ENCODE peak calls at places on chromosomes 2 and 18, in six cellular contexts. G is transverse colon, J is brain microvascular endothelial cell, U is cardiac muscle cell, I is kidney epithelial cell, D is ovary. B is an unnamed sample.

GRCh38 chr2:424306-425172 is 136.6 kb upstream of the ALKAL2 start:
- DNase-seq in G (no peak), D (no peak), U (no peak), J (peak), I (peak), B (peak)

GRCh38 chr18:46939998-46940571 is 22.7 kb downstream of the KATNAL2 start:
- DNase-seq in G (no peak), I (no peak), D (no peak), J (no peak), U (peak), B (no peak)

GRCh38 chr2:204436267-204436666 is 109.0 kb upstream of the PARD3B start:
- DNase-seq in G (no peak), D (no peak), J (no peak), I (no peak), U (no peak), B (no peak)

GRCh38 chr2:27721335-27721734 is 50.2 kb upstream of the MRPL33 start:
- DNase-seq in I (no peak), J (no peak), D (no peak), U (no peak), G (no peak), B (no peak)

GRCh38 chr2:231241755-231242507 is 43.5 kb downstream of the ARMC9 start:
- DNase-seq in I (no peak), U (peak), D (peak), J (no peak), G (no peak), B (no peak)

GRCh38 chr2:176099159-176099736 is 347 bp upstream of the HOXD12 start:
- DNase-seq in J (no peak), I (no peak), U (no peak), G (no peak), D (no peak), B (no peak)

GRCh38 chr2:38527338-38528007 is 75.3 kb downstream of the HNRNPLL start:
- DNase-seq in U (no peak), J (no peak), G (no peak), D (no peak), I (no peak), B (no peak)

GRCh38 chr18:3806656-3807055 is 356.7 kb downstream of the TGIF1 start:
- DNase-seq in I (no peak), D (no peak), U (no peak), G (no peak), J (no peak), B (no peak)

GRCh38 chr2:206127656-206128055 is 31.6 kb downstream of the NDUFS1 start:
- DNase-seq in D (no peak), U (no peak), I (no peak), G (no peak), J (no peak), B (no peak)

DNA sequence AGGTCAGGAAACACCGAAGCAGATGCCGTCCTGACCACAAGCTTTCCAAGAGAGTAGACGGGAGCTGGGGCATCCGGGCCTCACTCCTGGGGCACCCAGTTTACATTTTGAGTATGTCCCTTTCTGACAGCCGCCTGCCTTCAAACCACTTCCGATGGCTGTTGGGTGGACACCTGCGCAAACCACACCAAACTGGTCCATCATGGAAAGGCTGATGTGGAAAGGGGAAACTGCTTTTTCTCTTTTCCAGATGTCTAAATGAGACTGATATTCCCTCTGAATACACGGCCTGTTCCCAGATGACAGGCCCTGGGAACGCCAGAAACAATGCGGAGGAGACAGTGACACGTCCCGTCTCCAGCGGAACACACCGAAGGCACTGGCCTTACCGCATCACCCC is 290.0 kb upstream of the SALL3 start:
- DNase-seq in J (no peak), G (no peak), U (no peak), I (no peak), D (no peak), B (no peak)
- TF ChIP-seq CTCF in J (no peak), G (no peak), U (no peak), I (no peak), D (no peak), B (no peak)

GRCh38 chr2:96413067-96413722 is 77.6 kb downstream of the NCAPH start:
- DNase-seq in U (peak), D (no peak), G (peak), J (no peak), I (no peak), B (no peak)
- H3K4me3 ChIP-seq in U (no peak), D (peak), G (no peak), J (peak), I (no peak), B (peak)

DNA sequence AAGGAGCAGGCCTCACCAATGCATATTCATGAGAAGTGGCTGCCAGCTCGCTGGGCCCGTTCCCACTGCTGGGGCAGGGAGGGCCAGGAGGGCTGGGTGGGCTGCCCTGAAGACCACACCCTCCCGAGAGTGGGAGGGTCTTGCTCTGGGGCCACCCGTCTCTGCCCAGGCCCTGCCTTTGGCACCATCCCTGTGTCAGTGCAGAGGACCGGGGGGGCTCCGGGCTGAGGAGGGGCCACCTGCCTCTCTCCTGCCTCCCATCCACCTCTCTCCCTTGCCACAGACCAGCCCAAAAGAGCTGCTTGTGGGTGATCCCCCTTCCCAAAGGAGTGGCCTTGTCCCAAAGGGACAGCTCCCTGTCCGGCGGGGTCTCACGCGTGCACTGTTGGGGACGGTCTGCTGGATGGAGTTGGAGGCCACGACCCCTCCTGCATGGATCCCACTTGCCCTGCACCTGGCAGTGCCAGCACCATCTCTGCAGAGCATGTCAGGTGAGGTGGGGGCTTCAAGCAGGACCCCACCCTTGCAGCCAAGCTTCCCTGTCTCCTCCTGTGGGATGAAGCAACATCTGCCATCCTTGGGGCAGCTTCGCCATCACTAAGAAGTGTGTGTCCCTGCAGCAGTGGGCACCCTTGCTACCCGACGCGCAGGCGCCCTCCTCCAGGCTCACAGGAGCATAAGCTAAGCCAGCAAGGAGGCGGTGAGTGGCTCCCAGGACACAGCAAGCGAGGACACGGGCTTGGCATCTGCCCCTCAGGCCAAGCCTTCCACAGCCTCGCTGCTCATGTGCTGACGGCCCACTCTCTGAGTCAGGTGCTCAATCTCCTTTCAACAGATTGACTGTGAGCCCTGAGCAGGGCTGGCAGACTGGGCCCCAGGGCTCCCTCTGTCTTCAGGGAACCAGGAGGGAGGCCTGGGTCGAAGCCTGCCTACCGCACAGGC is 138.6 kb upstream of the GPC1 start:
- DNase-seq in J (no peak), U (no peak), I (no peak), D (no peak), G (no peak), B (no peak)
- TF ChIP-seq CTCF in J (no peak), U (no peak), I (no peak), D (no peak), G (no peak), B (no peak)

DNA sequence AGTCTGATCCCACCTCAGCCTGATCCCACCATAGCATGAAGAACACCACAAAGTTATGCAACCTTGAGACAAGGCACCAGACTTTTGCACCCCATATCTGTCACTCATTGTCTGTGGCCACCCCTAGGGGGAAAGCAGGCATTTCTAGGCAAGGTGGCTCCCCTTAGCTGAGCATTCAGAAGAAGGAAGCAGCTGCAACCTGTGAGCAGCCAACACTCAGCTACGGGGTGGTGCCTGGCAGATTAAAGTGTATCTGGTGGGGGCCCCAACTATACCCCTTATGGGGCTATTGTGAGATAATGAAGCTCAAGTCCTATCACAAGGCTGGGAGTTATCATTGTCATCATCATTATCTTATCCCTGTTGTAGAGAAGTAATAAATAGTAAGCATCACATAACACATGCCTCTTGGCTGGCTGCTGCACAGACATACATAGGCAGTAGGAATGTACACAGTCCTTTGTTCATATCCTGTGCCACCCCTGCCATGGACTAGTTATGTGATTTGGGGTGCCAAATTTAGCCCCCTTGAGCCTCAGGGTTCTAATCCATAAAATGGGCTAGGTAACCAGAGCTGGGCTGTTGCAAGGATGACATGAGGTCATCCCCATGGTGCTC is 20.6 kb upstream of the TMEM163 start:
- DNase-seq in J (no peak), U (no peak), D (no peak), I (no peak), G (no peak), B (no peak)
- H3K4me3 ChIP-seq in J (no peak), U (no peak), D (no peak), I (no peak), G (no peak), B (no peak)

GRCh38 chr18:39419315-39419714 is 1853.7 kb upstream of the CELF4 start:
- DNase-seq in J (no peak), I (no peak), D (no peak), U (no peak), G (no peak), B (no peak)

GRCh38 chr18:39421319-39421718 is 1855.7 kb upstream of the CELF4 start:
- DNase-seq in J (no peak), I (no peak), G (no peak), D (no peak), U (no peak), B (no peak)

GRCh38 chr18:39424261-39424660 is 1858.7 kb upstream of the CELF4 start:
- DNase-seq in G (no peak), D (no peak), U (no peak), I (no peak), J (no peak), B (no peak)

DNA sequence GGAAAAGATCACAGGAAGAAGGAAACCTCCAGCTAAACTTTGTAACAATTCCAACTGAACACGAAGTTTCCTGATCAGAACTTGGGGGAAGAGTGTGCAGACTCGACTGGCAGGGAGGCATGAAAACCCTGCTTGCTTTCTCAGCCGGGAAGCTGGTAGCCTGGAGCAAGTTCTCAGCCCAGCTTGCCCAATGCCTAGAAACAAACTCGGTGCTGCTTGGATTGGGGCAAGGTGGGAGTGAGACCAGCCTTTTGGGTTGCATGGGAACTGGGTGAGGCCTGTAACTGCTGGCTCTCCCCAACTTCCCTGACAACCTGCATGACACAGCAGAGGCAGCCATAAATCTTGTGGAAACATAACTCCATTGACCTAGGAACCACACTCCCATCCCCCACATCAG is 1859.6 kb upstream of the CELF4 start:
- DNase-seq in J (no peak), I (no peak), G (no peak), U (no peak), D (no peak), B (no peak)
- TF ChIP-seq CTCF in J (no peak), I (no peak), G (no peak), U (no peak), D (no peak), B (no peak)

GRCh38 chr2:174599310-174599941 is 1.8 kb upstream of the WIPF1 start:
- DNase-seq in D (no peak), U (no peak), J (no peak), I (no peak), G (no peak), B (no peak)
- H3K4me3 ChIP-seq in D (no peak), U (no peak), J (no peak), I (no peak), G (no peak), B (no peak)

GRCh38 chr18:30403278-30403677 is 639.3 kb downstream of the DSC3 start:
- DNase-seq in I (no peak), G (no peak), U (no peak), D (no peak), J (no peak), B (no peak)

GRCh38 chr18:30409120-30409519 is 633.4 kb downstream of the DSC3 start:
- DNase-seq in I (no peak), J (no peak), G (no peak), U (no peak), D (no peak), B (no peak)

GRCh38 chr18:30405038-30405437 is 637.5 kb downstream of the DSC3 start:
- DNase-seq in G (no peak), J (no peak), I (no peak), U (no peak), D (no peak), B (no peak)

GRCh38 chr18:30406728-30407127 is 635.8 kb downstream of the DSC3 start:
- DNase-seq in G (no peak), I (no peak), U (peak), D (no peak), J (no peak), B (no peak)
- TF ChIP-seq CTCF in G (no peak), I (no peak), U (no peak), D (no peak), J (no peak), B (no peak)

DNA sequence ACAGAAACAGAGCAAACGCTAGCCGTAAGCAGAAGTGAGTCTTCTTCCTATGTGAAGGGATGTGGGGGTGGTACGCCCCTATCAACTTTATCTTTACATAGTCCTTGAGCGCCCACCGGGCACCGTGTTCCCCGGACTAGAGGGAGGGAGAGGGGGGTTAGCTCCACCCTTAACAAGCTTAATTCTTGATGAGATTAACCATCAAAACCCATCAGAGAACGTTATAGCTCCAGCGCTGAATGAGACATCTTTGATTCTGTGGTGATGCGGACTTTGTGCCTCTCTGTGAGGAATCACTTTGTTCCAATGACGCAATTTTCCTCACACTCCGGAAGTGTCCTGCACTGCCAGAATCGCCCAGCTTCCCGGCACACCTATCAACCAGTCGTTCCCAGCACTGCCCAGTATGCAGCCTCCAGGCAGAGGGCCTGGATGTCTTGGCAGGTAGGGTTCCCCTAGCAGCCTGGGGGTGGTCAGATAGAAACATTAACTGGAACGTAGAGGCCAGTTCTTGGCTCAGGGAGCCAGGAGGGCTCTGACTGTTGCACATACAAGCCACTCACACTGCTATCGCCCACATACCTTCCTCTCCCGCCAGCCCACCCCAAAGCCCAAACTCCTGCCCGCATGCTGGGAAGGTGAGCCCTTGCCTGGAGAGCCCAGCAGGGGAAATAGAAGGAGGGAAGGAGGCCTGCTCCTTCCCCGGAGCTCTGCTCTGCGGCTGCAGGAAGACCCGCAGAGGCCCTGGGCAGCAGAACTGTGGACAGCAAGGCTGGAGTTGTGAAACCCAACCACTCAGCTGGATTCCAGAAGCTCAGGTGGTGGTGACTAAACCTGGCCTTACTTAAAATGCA is 1.9 kb upstream of the ODC1 start:
- DNase-seq in J (no peak), D (no peak), U (peak), I (no peak), G (peak), B (no peak)
- H3K4me3 ChIP-seq in J (no peak), D (no peak), U (no peak), I (no peak), G (no peak), B (no peak)

GRCh38 chr2:101340141-101340541 is 31.6 kb upstream of the RNF149 start:
- DNase-seq in G (no peak), D (no peak), I (no peak), J (no peak), U (peak), B (no peak)

GRCh38 chr2:101344173-101344572 is 35.7 kb upstream of the RNF149 start:
- DNase-seq in D (no peak), I (no peak), J (no peak), G (no peak), U (no peak), B (no peak)

GRCh38 chr2:101341901-101342624 is 33.6 kb upstream of the RNF149 start:
- DNase-seq in G (peak), J (peak), D (peak), I (no peak), U (peak), B (peak)

GRCh38 chr2:101341421-101341820 is 32.9 kb upstream of the RNF149 start:
- DNase-seq in D (no peak), U (no peak), I (no peak), J (no peak), G (no peak), B (no peak)

DNA sequence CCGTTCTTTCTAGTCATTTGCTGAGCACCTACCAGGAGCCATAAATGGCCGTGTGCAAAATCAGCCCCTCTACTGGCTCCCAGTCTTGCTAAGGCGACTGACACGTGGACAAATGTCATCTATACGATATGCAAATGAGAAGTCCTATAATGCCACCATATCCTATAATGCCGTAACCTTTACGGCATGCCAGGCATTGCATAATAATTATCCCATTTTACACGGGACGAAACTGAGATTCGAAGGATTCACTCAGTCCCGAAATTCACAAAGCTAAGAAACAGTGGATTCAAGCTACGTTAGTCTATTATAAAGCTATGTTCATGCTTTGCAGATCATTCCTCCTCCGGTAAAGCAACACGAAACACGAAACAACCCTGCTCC is 34.1 kb upstream of the RNF149 start:
- DNase-seq in G (no peak), D (no peak), I (no peak), U (no peak), J (no peak), B (no peak)
- TF ChIP-seq CTCF in G (no peak), D (no peak), I (no peak), U (no peak), J (no peak), B (no peak)

GRCh38 chr2:64466696-64467462 is 12.9 kb downstream of the LGALSL start:
- DNase-seq in J (no peak), D (no peak), G (no peak), I (no peak), U (no peak), B (no peak)
- H3K4me3 ChIP-seq in J (no peak), D (no peak), G (no peak), I (no peak), U (no peak), B (no peak)